ENCODE peak calls at places on chromosomes 2 and 18, in five cellular contexts. One of them, this sample, is unnamed.

GRCh38 chr2:168661404-168661869 is 141.0 kb upstream of the NOSTRIN start:
- DNase-seq in pancreas: no peak
- DNase-seq in activated CD4-positive, alpha-beta T cell treated with anti-CD3 and anti-CD28 coated beads, Interleukin-2, amount 10 ng/mL, durations not matched to agents 24 days and 14 days: no peak
- DNase-seq in non-pigmented ciliary epithelial cell: no peak
- DNase-seq in substantia nigra: no peak
- DNase-seq in this sample: no peak

GRCh38 chr2:120142528-120143261 is 80.5 kb downstream of the TMEM185B start:
- DNase-seq in pancreas: no peak
- DNase-seq in activated CD4-positive, alpha-beta T cell treated with anti-CD3 and anti-CD28 coated beads, Interleukin-2, amount 10 ng/mL, durations not matched to agents 24 days and 14 days: no peak
- DNase-seq in non-pigmented ciliary epithelial cell: no peak
- DNase-seq in substantia nigra: no peak
- DNase-seq in this sample: no peak

GRCh38 chr2:72572501-72572900 is 253.3 kb downstream of the EXOC6B start:
- DNase-seq in pancreas: no peak
- DNase-seq in activated CD4-positive, alpha-beta T cell treated with anti-CD3 and anti-CD28 coated beads, Interleukin-2, amount 10 ng/mL, durations not matched to agents 24 days and 14 days: no peak
- DNase-seq in non-pigmented ciliary epithelial cell: peak; percentile 68
- DNase-seq in substantia nigra: no peak
- DNase-seq in this sample: no peak

GRCh38 chr18:2325308-2325849 is 245.9 kb downstream of the METTL4 start:
- DNase-seq in pancreas: no peak
- DNase-seq in activated CD4-positive, alpha-beta T cell treated with anti-CD3 and anti-CD28 coated beads, Interleukin-2, amount 10 ng/mL, durations not matched to agents 24 days and 14 days: no peak
- DNase-seq in non-pigmented ciliary epithelial cell: peak; percentile 41
- DNase-seq in substantia nigra: no peak
- DNase-seq in this sample: no peak

GRCh38 chr2:168912466-168913170 is 11.5 kb downstream of the G6PC2 start:
- DNase-seq in pancreas: peak; percentile 75
- DNase-seq in activated CD4-positive, alpha-beta T cell treated with anti-CD3 and anti-CD28 coated beads, Interleukin-2, amount 10 ng/mL, durations not matched to agents 24 days and 14 days: no peak
- DNase-seq in non-pigmented ciliary epithelial cell: no peak
- DNase-seq in substantia nigra: peak; percentile 16
- DNase-seq in this sample: no peak

GRCh38 chr2:26268184-26268583 is 23.4 kb downstream of the HADHB start:
- DNase-seq in pancreas: no peak
- DNase-seq in activated CD4-positive, alpha-beta T cell treated with anti-CD3 and anti-CD28 coated beads, Interleukin-2, amount 10 ng/mL, durations not matched to agents 24 days and 14 days: no peak
- DNase-seq in non-pigmented ciliary epithelial cell: no peak
- DNase-seq in substantia nigra: no peak
- DNase-seq in this sample: no peak

GRCh38 chr2:55519908-55520885 is 679 bp downstream of the CFAP36 start:
- DNase-seq in pancreas: no peak
- DNase-seq in activated CD4-positive, alpha-beta T cell treated with anti-CD3 and anti-CD28 coated beads, Interleukin-2, amount 10 ng/mL, durations not matched to agents 24 days and 14 days: no peak
- DNase-seq in non-pigmented ciliary epithelial cell: no peak
- DNase-seq in substantia nigra: peak; percentile 25
- DNase-seq in this sample: no peak

GRCh38 chr2:236568068-236568921 is 1.3 kb upstream of the ACKR3 start:
- DNase-seq in pancreas: peak; percentile 82
- DNase-seq in activated CD4-positive, alpha-beta T cell treated with anti-CD3 and anti-CD28 coated beads, Interleukin-2, amount 10 ng/mL, durations not matched to agents 24 days and 14 days: peak; percentile 79
- DNase-seq in non-pigmented ciliary epithelial cell: no peak
- DNase-seq in substantia nigra: no peak
- DNase-seq in this sample: no peak

GRCh38 chr18:34092796-34093195 is 131.9 kb downstream of the NOL4 start:
- DNase-seq in pancreas: no peak
- DNase-seq in activated CD4-positive, alpha-beta T cell treated with anti-CD3 and anti-CD28 coated beads, Interleukin-2, amount 10 ng/mL, durations not matched to agents 24 days and 14 days: no peak
- DNase-seq in non-pigmented ciliary epithelial cell: no peak
- DNase-seq in substantia nigra: no peak
- DNase-seq in this sample: no peak

GRCh38 chr2:169265581-169265980 is 96.8 kb downstream of the LRP2 start:
- DNase-seq in pancreas: no peak
- DNase-seq in activated CD4-positive, alpha-beta T cell treated with anti-CD3 and anti-CD28 coated beads, Interleukin-2, amount 10 ng/mL, durations not matched to agents 24 days and 14 days: no peak
- DNase-seq in non-pigmented ciliary epithelial cell: no peak
- DNase-seq in substantia nigra: no peak
- DNase-seq in this sample: no peak

GRCh38 chr2:167596072-167596471 is 651.3 kb downstream of the STK39 start:
- DNase-seq in pancreas: no peak
- DNase-seq in activated CD4-positive, alpha-beta T cell treated with anti-CD3 and anti-CD28 coated beads, Interleukin-2, amount 10 ng/mL, durations not matched to agents 24 days and 14 days: no peak
- DNase-seq in non-pigmented ciliary epithelial cell: no peak
- DNase-seq in substantia nigra: no peak
- DNase-seq in this sample: no peak

GRCh38 chr2:241556734-241557133 is 1.8 kb upstream of the BOK start:
- DNase-seq in pancreas: no peak
- DNase-seq in activated CD4-positive, alpha-beta T cell treated with anti-CD3 and anti-CD28 coated beads, Interleukin-2, amount 10 ng/mL, durations not matched to agents 24 days and 14 days: no peak
- DNase-seq in non-pigmented ciliary epithelial cell: no peak
- DNase-seq in substantia nigra: no peak
- DNase-seq in this sample: no peak

GRCh38 chr2:20597868-20598183 is 53.1 kb downstream of the HS1BP3 start:
- DNase-seq in pancreas: peak; percentile 15
- DNase-seq in activated CD4-positive, alpha-beta T cell treated with anti-CD3 and anti-CD28 coated beads, Interleukin-2, amount 10 ng/mL, durations not matched to agents 24 days and 14 days: no peak
- DNase-seq in non-pigmented ciliary epithelial cell: no peak
- DNase-seq in substantia nigra: no peak
- DNase-seq in this sample: no peak

GRCh38 chr2:97718051-97718882 is 4.9 kb downstream of the ZAP70 start:
- DNase-seq in pancreas: peak; percentile 51
- DNase-seq in activated CD4-positive, alpha-beta T cell treated with anti-CD3 and anti-CD28 coated beads, Interleukin-2, amount 10 ng/mL, durations not matched to agents 24 days and 14 days: peak; percentile 92
- DNase-seq in non-pigmented ciliary epithelial cell: no peak
- DNase-seq in substantia nigra: no peak
- DNase-seq in this sample: no peak

GRCh38 chr18:3903341-3903740 is 453.4 kb downstream of the TGIF1 start:
- DNase-seq in pancreas: no peak
- DNase-seq in activated CD4-positive, alpha-beta T cell treated with anti-CD3 and anti-CD28 coated beads, Interleukin-2, amount 10 ng/mL, durations not matched to agents 24 days and 14 days: no peak
- DNase-seq in non-pigmented ciliary epithelial cell: peak; percentile 83
- DNase-seq in substantia nigra: no peak
- DNase-seq in this sample: peak; percentile 64

GRCh38 chr2:134782792-134783191 is 55.6 kb upstream of the ACMSD start:
- DNase-seq in pancreas: no peak
- DNase-seq in activated CD4-positive, alpha-beta T cell treated with anti-CD3 and anti-CD28 coated beads, Interleukin-2, amount 10 ng/mL, durations not matched to agents 24 days and 14 days: peak; percentile 59
- DNase-seq in non-pigmented ciliary epithelial cell: no peak
- DNase-seq in substantia nigra: no peak
- DNase-seq in this sample: peak; percentile 49

GRCh38 chr2:111053266-111053665 is 67.4 kb upstream of the BCL2L11 start:
- DNase-seq in pancreas: no peak
- DNase-seq in activated CD4-positive, alpha-beta T cell treated with anti-CD3 and anti-CD28 coated beads, Interleukin-2, amount 10 ng/mL, durations not matched to agents 24 days and 14 days: peak; percentile 41
- DNase-seq in non-pigmented ciliary epithelial cell: no peak
- DNase-seq in substantia nigra: no peak
- DNase-seq in this sample: no peak

GRCh38 chr2:104812281-104812680 is 41.6 kb upstream of the POU3F3 start:
- DNase-seq in pancreas: no peak
- DNase-seq in activated CD4-positive, alpha-beta T cell treated with anti-CD3 and anti-CD28 coated beads, Interleukin-2, amount 10 ng/mL, durations not matched to agents 24 days and 14 days: no peak
- DNase-seq in non-pigmented ciliary epithelial cell: no peak
- DNase-seq in substantia nigra: no peak
- DNase-seq in this sample: no peak

GRCh38 chr2:216192931-216193330 is 83.8 kb downstream of the XRCC5 start:
- DNase-seq in pancreas: no peak
- DNase-seq in activated CD4-positive, alpha-beta T cell treated with anti-CD3 and anti-CD28 coated beads, Interleukin-2, amount 10 ng/mL, durations not matched to agents 24 days and 14 days: peak; percentile 49
- DNase-seq in non-pigmented ciliary epithelial cell: no peak
- DNase-seq in substantia nigra: no peak
- DNase-seq in this sample: no peak

GRCh38 chr2:233764264-233764663 is 4.2 kb downstream of the UGT1A1 start:
- DNase-seq in pancreas: no peak
- DNase-seq in activated CD4-positive, alpha-beta T cell treated with anti-CD3 and anti-CD28 coated beads, Interleukin-2, amount 10 ng/mL, durations not matched to agents 24 days and 14 days: no peak
- DNase-seq in non-pigmented ciliary epithelial cell: peak; percentile 41
- DNase-seq in substantia nigra: no peak
- DNase-seq in this sample: peak; percentile 16

GRCh38 chr18:49849331-49850217 is 36.2 kb upstream of the ACAA2 start:
- DNase-seq in pancreas: no peak
- DNase-seq in activated CD4-positive, alpha-beta T cell treated with anti-CD3 and anti-CD28 coated beads, Interleukin-2, amount 10 ng/mL, durations not matched to agents 24 days and 14 days: no peak
- DNase-seq in non-pigmented ciliary epithelial cell: peak; percentile 78
- DNase-seq in substantia nigra: no peak
- DNase-seq in this sample: peak; percentile 98

GRCh38 chr2:97911922-97912575 is 83.7 kb downstream of the TMEM131 start:
- DNase-seq in pancreas: no peak
- DNase-seq in activated CD4-positive, alpha-beta T cell treated with anti-CD3 and anti-CD28 coated beads, Interleukin-2, amount 10 ng/mL, durations not matched to agents 24 days and 14 days: no peak
- DNase-seq in non-pigmented ciliary epithelial cell: no peak
- DNase-seq in substantia nigra: no peak
- DNase-seq in this sample: no peak

GRCh38 chr2:102620367-102620766 is 1.0 kb downstream of the SLC9A2 start:
- DNase-seq in pancreas: no peak
- DNase-seq in activated CD4-positive, alpha-beta T cell treated with anti-CD3 and anti-CD28 coated beads, Interleukin-2, amount 10 ng/mL, durations not matched to agents 24 days and 14 days: no peak
- DNase-seq in non-pigmented ciliary epithelial cell: no peak
- DNase-seq in substantia nigra: no peak
- DNase-seq in this sample: no peak

GRCh38 chr2:128803222-128803621 is 484.6 kb upstream of the HS6ST1 start:
- DNase-seq in pancreas: no peak
- DNase-seq in activated CD4-positive, alpha-beta T cell treated with anti-CD3 and anti-CD28 coated beads, Interleukin-2, amount 10 ng/mL, durations not matched to agents 24 days and 14 days: no peak
- DNase-seq in non-pigmented ciliary epithelial cell: no peak
- DNase-seq in substantia nigra: no peak
- DNase-seq in this sample: no peak

GRCh38 chr18:77482190-77482928 is 232.7 kb downstream of the GALR1 start:
- DNase-seq in pancreas: no peak
- DNase-seq in activated CD4-positive, alpha-beta T cell treated with anti-CD3 and anti-CD28 coated beads, Interleukin-2, amount 10 ng/mL, durations not matched to agents 24 days and 14 days: no peak
- DNase-seq in non-pigmented ciliary epithelial cell: no peak
- DNase-seq in substantia nigra: no peak
- DNase-seq in this sample: no peak

GRCh38 chr2:232418466-232419244 is 12.0 kb downstream of the ALPG start:
- DNase-seq in pancreas: peak; percentile 62
- DNase-seq in activated CD4-positive, alpha-beta T cell treated with anti-CD3 and anti-CD28 coated beads, Interleukin-2, amount 10 ng/mL, durations not matched to agents 24 days and 14 days: peak; percentile 64
- DNase-seq in non-pigmented ciliary epithelial cell: no peak
- DNase-seq in substantia nigra: no peak
- DNase-seq in this sample: no peak

GRCh38 chr2:125364181-125364806 is 1291.7 kb upstream of the GYPC start:
- DNase-seq in pancreas: no peak
- DNase-seq in activated CD4-positive, alpha-beta T cell treated with anti-CD3 and anti-CD28 coated beads, Interleukin-2, amount 10 ng/mL, durations not matched to agents 24 days and 14 days: no peak
- DNase-seq in non-pigmented ciliary epithelial cell: no peak
- DNase-seq in substantia nigra: no peak
- DNase-seq in this sample: no peak

GRCh38 chr2:222375798-222376197 is 48.5 kb upstream of the SGPP2 start:
- DNase-seq in pancreas: no peak
- DNase-seq in activated CD4-positive, alpha-beta T cell treated with anti-CD3 and anti-CD28 coated beads, Interleukin-2, amount 10 ng/mL, durations not matched to agents 24 days and 14 days: no peak
- DNase-seq in non-pigmented ciliary epithelial cell: no peak
- DNase-seq in substantia nigra: no peak
- DNase-seq in this sample: no peak

GRCh38 chr2:127576433-127577207 is 41.1 kb downstream of the MYO7B start:
- DNase-seq in pancreas: peak; percentile 54
- DNase-seq in activated CD4-positive, alpha-beta T cell treated with anti-CD3 and anti-CD28 coated beads, Interleukin-2, amount 10 ng/mL, durations not matched to agents 24 days and 14 days: no peak
- DNase-seq in non-pigmented ciliary epithelial cell: no peak
- DNase-seq in substantia nigra: peak; percentile 27
- DNase-seq in this sample: no peak

GRCh38 chr2:51290725-51291124 is 258.8 kb upstream of the NRXN1 start:
- DNase-seq in pancreas: no peak
- DNase-seq in activated CD4-positive, alpha-beta T cell treated with anti-CD3 and anti-CD28 coated beads, Interleukin-2, amount 10 ng/mL, durations not matched to agents 24 days and 14 days: no peak
- DNase-seq in non-pigmented ciliary epithelial cell: peak; percentile 30
- DNase-seq in substantia nigra: no peak
- DNase-seq in this sample: no peak

GRCh38 chr2:223442874-223443273 is 159.3 kb downstream of the SCG2 start:
- DNase-seq in pancreas: no peak
- DNase-seq in activated CD4-positive, alpha-beta T cell treated with anti-CD3 and anti-CD28 coated beads, Interleukin-2, amount 10 ng/mL, durations not matched to agents 24 days and 14 days: no peak
- DNase-seq in non-pigmented ciliary epithelial cell: no peak
- DNase-seq in substantia nigra: no peak
- DNase-seq in this sample: no peak

GRCh38 chr18:72762505-72763122 is 105.2 kb downstream of the NETO1 start:
- DNase-seq in pancreas: no peak
- DNase-seq in activated CD4-positive, alpha-beta T cell treated with anti-CD3 and anti-CD28 coated beads, Interleukin-2, amount 10 ng/mL, durations not matched to agents 24 days and 14 days: peak; percentile 65
- DNase-seq in non-pigmented ciliary epithelial cell: peak; percentile 57
- DNase-seq in substantia nigra: no peak
- DNase-seq in this sample: no peak

GRCh38 chr18:3675446-3675845 is 225.5 kb downstream of the TGIF1 start:
- DNase-seq in pancreas: no peak
- DNase-seq in activated CD4-positive, alpha-beta T cell treated with anti-CD3 and anti-CD28 coated beads, Interleukin-2, amount 10 ng/mL, durations not matched to agents 24 days and 14 days: no peak
- DNase-seq in non-pigmented ciliary epithelial cell: no peak
- DNase-seq in substantia nigra: no peak
- DNase-seq in this sample: peak; percentile 70

GRCh38 chr2:120310136-120310535 is 35.8 kb upstream of the INHBB start:
- DNase-seq in pancreas: no peak
- DNase-seq in activated CD4-positive, alpha-beta T cell treated with anti-CD3 and anti-CD28 coated beads, Interleukin-2, amount 10 ng/mL, durations not matched to agents 24 days and 14 days: peak; percentile 63
- DNase-seq in non-pigmented ciliary epithelial cell: no peak
- DNase-seq in substantia nigra: no peak
- DNase-seq in this sample: no peak

GRCh38 chr2:213261715-213262114 is 22.5 kb upstream of the SPAG16 start:
- DNase-seq in pancreas: no peak
- DNase-seq in activated CD4-positive, alpha-beta T cell treated with anti-CD3 and anti-CD28 coated beads, Interleukin-2, amount 10 ng/mL, durations not matched to agents 24 days and 14 days: no peak
- DNase-seq in non-pigmented ciliary epithelial cell: no peak
- DNase-seq in substantia nigra: no peak
- DNase-seq in this sample: no peak

GRCh38 chr2:1818404-1818803 is 74.1 kb upstream of the PXDN start:
- DNase-seq in pancreas: no peak
- DNase-seq in activated CD4-positive, alpha-beta T cell treated with anti-CD3 and anti-CD28 coated beads, Interleukin-2, amount 10 ng/mL, durations not matched to agents 24 days and 14 days: no peak
- DNase-seq in non-pigmented ciliary epithelial cell: no peak
- DNase-seq in substantia nigra: no peak
- DNase-seq in this sample: no peak

GRCh38 chr2:156023266-156023879 is 309.1 kb downstream of the NR4A2 start:
- DNase-seq in pancreas: no peak
- DNase-seq in activated CD4-positive, alpha-beta T cell treated with anti-CD3 and anti-CD28 coated beads, Interleukin-2, amount 10 ng/mL, durations not matched to agents 24 days and 14 days: no peak
- DNase-seq in non-pigmented ciliary epithelial cell: no peak
- DNase-seq in substantia nigra: no peak
- DNase-seq in this sample: no peak

GRCh38 chr2:60855989-60856669 is 25.2 kb upstream of the REL start:
- DNase-seq in pancreas: no peak
- DNase-seq in activated CD4-positive, alpha-beta T cell treated with anti-CD3 and anti-CD28 coated beads, Interleukin-2, amount 10 ng/mL, durations not matched to agents 24 days and 14 days: no peak
- DNase-seq in non-pigmented ciliary epithelial cell: no peak
- DNase-seq in substantia nigra: no peak
- DNase-seq in this sample: no peak